ENCODE peak calls at places on chromosomes 7 and 10, in six cellular contexts. E, P, B, J, F and H are unnamed samples.
A peak's percentile ranks its signal among the peaks of the same experiment; 100 is the strongest.

GRCh38 chr10:48462482-48463020 is 142.3 kb downstream of the ARHGAP22 start:
- DNase-seq in E (no peak), P (no peak), B (no peak), J (peak; percentile 40), F (no peak), H (no peak)

GRCh38 chr10:86522385-86522855 is 828 bp upstream of the WAPL start:
- DNase-seq in E (no peak), P (no peak), B (peak; percentile 69), J (no peak), F (no peak), H (no peak)

GRCh38 chr7:20435305-20435704 is 104.6 kb downstream of the ITGB8 start:
- DNase-seq in E (peak; percentile 48), P (peak; percentile 49), B (peak; percentile 86), J (no peak), F (no peak), H (no peak)

GRCh38 chr7:1263391-1263951 is 30.8 kb downstream of the UNCX start:
- DNase-seq in E (no peak), P (no peak), B (no peak), J (peak; percentile 28), F (peak; percentile 38), H (no peak)

GRCh38 chr10:116809528-116810500 is 39.5 kb upstream of the ENO4 start:
- DNase-seq in E (no peak), P (no peak), B (peak; percentile 33), J (no peak), F (no peak), H (no peak)

GRCh38 chr10:17682236-17682946 is 38.4 kb downstream of the STAM start:
- DNase-seq in E (no peak), P (no peak), B (no peak), J (no peak), F (no peak), H (no peak)

GRCh38 chr7:155198901-155199845 is 98.5 kb upstream of the INSIG1 start:
- DNase-seq in E (peak; percentile 81), P (no peak), B (peak; percentile 62), J (no peak), F (no peak), H (no peak)

GRCh38 chr7:1706721-1707613 is 36.9 kb downstream of the ELFN1 start:
- DNase-seq in E (no peak), P (no peak), B (no peak), J (peak; percentile 25), F (peak; percentile 34), H (no peak)

GRCh38 chr10:44981172-44982113 is 2.8 kb upstream of the DEPP1 start:
- DNase-seq in E (peak; percentile 93), P (no peak), B (peak; percentile 95), J (peak; percentile 88), F (peak; percentile 42), H (no peak)

GRCh38 chr7:83271212-83272099 is 108.8 kb upstream of the PCLO start:
- DNase-seq in E (peak; percentile 42), P (no peak), B (peak; percentile 55), J (no peak), F (no peak), H (no peak)

GRCh38 chr7:139453673-139454321 is 29.7 kb downstream of the KLRG2 start:
- DNase-seq in E (peak; percentile 18), P (no peak), B (peak; percentile 14), J (peak; percentile 53), F (no peak), H (no peak)

GRCh38 chr7:157855452-157856213 is 518.8 kb downstream of the DNAJB6 start:
- DNase-seq in E (no peak), P (no peak), B (no peak), J (peak; percentile 58), F (no peak), H (no peak)

GRCh38 chr10:102484021-102484420 is 18.5 kb downstream of the ACTR1A start:
- DNase-seq in E (no peak), P (no peak), B (no peak), J (no peak), F (no peak), H (no peak)

GRCh38 chr7:27553288-27553687 is 109.4 kb downstream of the HIBADH start:
- DNase-seq in E (no peak), P (no peak), B (no peak), J (no peak), F (no peak), H (no peak)

GRCh38 chr7:118573065-118573464 is 348.6 kb downstream of the ANKRD7 start:
- DNase-seq in E (peak; percentile 1), P (peak; percentile 29), B (no peak), J (no peak), F (no peak), H (no peak)

GRCh38 chr7:80453699-80454340 is 58.0 kb downstream of the GNAT3 start:
- DNase-seq in E (no peak), P (no peak), B (peak; percentile 38), J (no peak), F (no peak), H (no peak)

GRCh38 chr10:17185873-17186272 is 15.6 kb downstream of the TRDMT1 start:
- DNase-seq in E (no peak), P (no peak), B (no peak), J (no peak), F (no peak), H (no peak)

GRCh38 chr10:23613900-23614299 is 175.0 kb downstream of the OTUD1 start:
- DNase-seq in E (no peak), P (no peak), B (no peak), J (no peak), F (no peak), H (no peak)

GRCh38 chr10:63415635-63416244 is 50.0 kb downstream of the JMJD1C start:
- DNase-seq in E (no peak), P (no peak), B (no peak), J (no peak), F (no peak), H (no peak)

GRCh38 chr7:5672468-5672867 is 109.0 kb downstream of the RNF216 start:
- DNase-seq in E (no peak), P (no peak), B (no peak), J (no peak), F (no peak), H (no peak)

GRCh38 chr7:94380264-94380663 is 14.4 kb upstream of the COL1A2 start:
- DNase-seq in E (no peak), P (no peak), B (peak; percentile 32), J (no peak), F (no peak), H (no peak)

GRCh38 chr10:103605359-103606156 is 112.1 kb downstream of the NEURL1 start:
- DNase-seq in E (peak; percentile 15), P (peak; percentile 66), B (peak; percentile 71), J (peak; percentile 71), F (peak; percentile 51), H (peak; percentile 30)
- H3K36me3 ChIP-seq in E (peaks cover 10% of the 10 kb centered on the region), P (peaks cover 68% of the 10 kb centered on the region), B (peaks cover 31% of the 10 kb centered on the region), J (peaks cover 3% of the 10 kb centered on the region), F (peaks cover 51% of the 10 kb centered on the region), H (no peaks in the 10 kb centered on the region)

GRCh38 chr10:47332371-47332770 is 10.1 kb downstream of the GDF2 start:
- DNase-seq in E (no peak), P (no peak), B (no peak), J (no peak), F (no peak), H (no peak)
- H3K4me3 ChIP-seq in E (no peak overlapping the region), P (no peak overlapping the region), B (no peak overlapping the region), J (no peak overlapping the region), F (no peak overlapping the region), H (no peak overlapping the region)

GRCh38 chr7:77576856-77577255 is 39.8 kb downstream of the PTPN12 start:
- DNase-seq in E (no peak), P (no peak), B (no peak), J (no peak), F (no peak), H (no peak)
- H3K36me3 ChIP-seq in E (peaks cover 23% of the 10 kb centered on the region), P (peaks cover 87% of the 10 kb centered on the region), B (peaks cover 57% of the 10 kb centered on the region), J (peaks cover 2% of the 10 kb centered on the region), F (peaks cover 51% of the 10 kb centered on the region), H (no peaks in the 10 kb centered on the region)

DNA sequence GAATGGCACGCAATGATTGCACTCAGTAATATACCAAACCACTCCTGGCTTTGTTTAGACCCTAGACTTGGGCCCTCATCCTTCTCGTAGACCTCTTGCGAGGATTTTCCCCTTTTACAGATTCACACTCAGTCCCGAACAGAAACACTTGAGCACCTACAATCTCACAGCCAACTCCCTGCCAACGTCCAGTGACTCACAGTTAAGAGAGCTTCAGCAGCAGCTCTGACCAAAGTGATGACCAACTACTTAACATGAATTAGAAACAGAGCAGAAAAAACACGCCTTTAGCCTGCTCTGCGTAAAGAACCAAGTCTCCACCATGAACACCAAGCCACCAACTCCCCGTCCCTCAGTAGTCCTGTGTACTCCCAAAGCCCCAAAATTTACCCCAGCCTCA is 2.2 kb downstream of the DNAJC30 start:
- DNase-seq in E (peak; percentile 74), P (no peak), B (peak; percentile 86), J (no peak), F (no peak), H (no peak)
- H3K4me3 ChIP-seq in E (peak overlapping the region; percentile 97), P (no peak overlapping the region), B (peak overlapping the region; percentile 100), J (no peak overlapping the region), F (no peak overlapping the region), H (no peak overlapping the region)

GRCh38 chr7:74713567-74713966 is 56.0 kb downstream of the GTF2I start:
- DNase-seq in E (no peak), P (no peak), B (no peak), J (no peak), F (no peak), H (no peak)

GRCh38 chr7:74709880-74710671 is 52.6 kb downstream of the GTF2I start:
- DNase-seq in E (no peak), P (no peak), B (no peak), J (no peak), F (no peak), H (no peak)

GRCh38 chr7:74707216-74707615 is 49.7 kb downstream of the GTF2I start:
- DNase-seq in E (no peak), P (no peak), B (no peak), J (no peak), F (no peak), H (no peak)

DNA sequence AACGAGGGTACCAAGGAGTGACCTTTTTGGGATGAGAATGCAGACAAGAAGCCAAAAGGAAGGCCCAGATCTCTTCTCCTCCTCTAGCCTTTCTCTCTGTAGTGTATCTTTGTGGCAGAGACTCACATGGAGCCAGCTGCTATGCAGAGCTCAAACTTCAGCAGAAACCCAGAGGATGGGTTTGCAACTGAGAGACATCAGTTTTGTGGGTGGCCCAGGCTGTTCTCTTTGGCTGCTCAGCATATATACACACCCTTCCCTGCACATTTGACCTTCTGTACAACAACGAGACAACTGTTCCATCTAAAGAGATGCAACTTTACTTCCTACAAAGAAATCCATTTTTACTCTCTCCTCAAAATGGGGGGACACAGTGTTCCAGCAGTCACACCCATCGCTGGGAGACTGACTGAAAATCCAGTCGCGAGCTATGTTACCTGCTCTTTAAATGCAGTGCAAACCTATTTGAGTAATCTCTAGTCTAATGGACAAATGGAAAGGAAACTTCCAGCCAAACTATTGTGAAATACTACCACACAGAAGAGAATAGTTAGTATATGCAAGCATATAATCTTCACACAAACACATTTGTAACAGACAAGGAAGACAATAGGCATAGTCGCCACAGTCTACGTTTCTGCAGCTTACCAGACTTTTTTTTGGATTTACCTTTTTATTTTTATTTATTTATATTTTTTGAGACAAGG is 51.2 kb downstream of the GTF2I start:
- DNase-seq in E (no peak), P (no peak), B (no peak), J (no peak), F (no peak), H (no peak)
- H3K36me3 ChIP-seq in E (peaks cover 68% of the 10 kb centered on the region), P (peaks cover 96% of the 10 kb centered on the region), B (peaks cover 74% of the 10 kb centered on the region), J (peaks cover 1% of the 10 kb centered on the region), F (peaks cover 94% of the 10 kb centered on the region), H (peaks cover 73% of the 10 kb centered on the region)